ENCODE peak calls at places on chromosomes 4 and X, in six cellular contexts. One of them, this sample, is unnamed.
A peak's percentile ranks its signal among the peaks of the same experiment; 100 is the strongest.

GRCh38 chr4:165476214-165477098 is 97.6 kb downstream of the CPE start:
- DNase-seq in nephron progenitor cell: no peak
- DNase-seq in D341Med: no peak
- DNase-seq in fibroblast of pulmonary artery: peak; percentile 63
- DNase-seq in anterior cingulate cortex: no peak
- DNase-seq in HTR-8/SVneo: peak; percentile 46
- DNase-seq in this sample: no peak

GRCh38 chr4:71259305-71259704 is 79.5 kb upstream of the SLC4A4 start:
- DNase-seq in fibroblast of pulmonary artery: no peak
- DNase-seq in anterior cingulate cortex: peak; percentile 50
- DNase-seq in HTR-8/SVneo: no peak
- DNase-seq in nephron progenitor cell: no peak
- DNase-seq in D341Med: no peak
- DNase-seq in this sample: peak; percentile 17

GRCh38 chrX:65451663-65452062 is 82.9 kb downstream of the LAS1L start:
- DNase-seq in anterior cingulate cortex: no peak
- DNase-seq in nephron progenitor cell: peak; percentile 10
- DNase-seq in fibroblast of pulmonary artery: peak; percentile 47
- DNase-seq in HTR-8/SVneo: no peak
- DNase-seq in D341Med: peak; percentile 10
- DNase-seq in this sample: peak; percentile 13

GRCh38 chrX:109270580-109271484 is 211.1 kb downstream of the GUCY2F start:
- DNase-seq in fibroblast of pulmonary artery: peak; percentile 57
- DNase-seq in nephron progenitor cell: no peak
- DNase-seq in D341Med: no peak
- DNase-seq in anterior cingulate cortex: no peak
- DNase-seq in HTR-8/SVneo: no peak
- DNase-seq in this sample: peak; percentile 14

GRCh38 chrX:150765782-150766350 is 72.7 kb downstream of the MTMR1 start:
- DNase-seq in anterior cingulate cortex: no peak
- DNase-seq in D341Med: no peak
- DNase-seq in HTR-8/SVneo: no peak
- DNase-seq in nephron progenitor cell: no peak
- DNase-seq in fibroblast of pulmonary artery: no peak
- DNase-seq in this sample: no peak

GRCh38 chr4:78864405-78865024 is 74.7 kb downstream of the PAQR3 start:
- DNase-seq in anterior cingulate cortex: no peak
- DNase-seq in fibroblast of pulmonary artery: peak; percentile 91
- DNase-seq in nephron progenitor cell: peak; percentile 23
- DNase-seq in HTR-8/SVneo: peak; percentile 25
- DNase-seq in D341Med: peak; percentile 40
- DNase-seq in this sample: peak; percentile 66

GRCh38 chr4:85715996-85716737 is 241.2 kb downstream of the ARHGAP24 start:
- DNase-seq in D341Med: no peak
- DNase-seq in nephron progenitor cell: no peak
- DNase-seq in anterior cingulate cortex: no peak
- DNase-seq in fibroblast of pulmonary artery: no peak
- DNase-seq in HTR-8/SVneo: no peak
- DNase-seq in this sample: no peak

GRCh38 chr4:183240581-183241321 is 79.3 kb downstream of the CLDN22 start:
- DNase-seq in HTR-8/SVneo: no peak
- DNase-seq in nephron progenitor cell: no peak
- DNase-seq in anterior cingulate cortex: no peak
- DNase-seq in D341Med: no peak
- DNase-seq in fibroblast of pulmonary artery: no peak
- DNase-seq in this sample: no peak

GRCh38 chr4:75869100-75869499 is 33.2 kb downstream of the PPEF2 start:
- DNase-seq in anterior cingulate cortex: no peak
- DNase-seq in D341Med: no peak
- DNase-seq in HTR-8/SVneo: no peak
- DNase-seq in nephron progenitor cell: no peak
- DNase-seq in fibroblast of pulmonary artery: no peak
- DNase-seq in this sample: no peak

GRCh38 chr4:36533944-36534343 is 252.5 kb downstream of the DTHD1 start:
- DNase-seq in anterior cingulate cortex: no peak
- DNase-seq in nephron progenitor cell: no peak
- DNase-seq in HTR-8/SVneo: no peak
- DNase-seq in D341Med: no peak
- DNase-seq in fibroblast of pulmonary artery: no peak
- DNase-seq in this sample: no peak

GRCh38 chrX:135572436-135572835 is 52.0 kb downstream of the INTS6L start:
- DNase-seq in D341Med: no peak
- DNase-seq in HTR-8/SVneo: no peak
- DNase-seq in anterior cingulate cortex: no peak
- DNase-seq in nephron progenitor cell: no peak
- DNase-seq in fibroblast of pulmonary artery: peak; percentile 5
- DNase-seq in this sample: no peak

GRCh38 chr4:140300271-140300970 is 73.0 kb upstream of the SCOC start:
- DNase-seq in D341Med: no peak
- DNase-seq in HTR-8/SVneo: peak; percentile 64
- DNase-seq in nephron progenitor cell: no peak
- DNase-seq in anterior cingulate cortex: no peak
- DNase-seq in fibroblast of pulmonary artery: peak; percentile 68
- DNase-seq in this sample: peak; percentile 15

This sample was measured in A673.